ENCODE peak calls at places on chromosome 20, in eight cellular contexts. I is HepG2, A is lower lobe of right lung, Z is psoas muscle, G is PC-3, C is mucosa of descending colon, O is H1, J is thyroid gland. U is an unnamed sample.

GRCh38 chr20:31718952-31719643 is 3.6 kb downstream of the BCL2L1 start:
- DNase-seq in C (no peak), I (no peak), G (peak; percentile 87), O (no peak), J (peak; percentile 44), Z (no peak), A (no peak), U (no peak)

GRCh38 chr20:58406422-58407001 is 17.5 kb downstream of the VAPB start:
- DNase-seq in A (no peak), G (peak; percentile 43), I (no peak), C (no peak), O (no peak), Z (no peak), J (no peak), U (no peak)

GRCh38 chr20:58100731-58101356 is 127.6 kb downstream of the ANKRD60 start:
- DNase-seq in G (no peak), C (no peak), I (no peak), O (no peak), Z (no peak), A (no peak), J (no peak), U (no peak)

GRCh38 chr20:45338121-45339030 is 9.8 kb downstream of the SDC4 start:
- DNase-seq in G (no peak), I (peak; percentile 74), O (no peak), C (no peak), Z (no peak), A (no peak), J (no peak), U (no peak)

GRCh38 chr20:38221041-38221589 is 39.4 kb downstream of the KIAA1755 start:
- DNase-seq in O (peak; percentile 41), G (peak; percentile 92), A (peak; percentile 79), J (peak; percentile 54), Z (peak; percentile 69), I (peak; percentile 70), C (peak; percentile 78), U (peak; percentile 57)

GRCh38 chr20:51938557-51939324 is 136.4 kb upstream of the SALL4 start:
- DNase-seq in I (no peak), O (no peak), C (no peak), Z (no peak), J (no peak), A (no peak), G (peak; percentile 78), U (no peak)

GRCh38 chr20:400451-401275 is 7.4 kb upstream of the RBCK1 start:
- DNase-seq in I (no peak), Z (no peak), G (no peak), A (no peak), C (no peak), J (no peak), O (no peak), U (no peak)

GRCh38 chr20:56808119-56808725 is 179.1 kb downstream of the TFAP2C start:
- DNase-seq in G (no peak), J (no peak), A (no peak), Z (no peak), O (no peak), C (peak; percentile 35), I (no peak), U (no peak)

GRCh38 chr20:56160956-56161355 is 87.6 kb upstream of the MC3R start:
- DNase-seq in Z (no peak), O (no peak), I (no peak), G (no peak), C (no peak), A (no peak), J (no peak), U (no peak)

GRCh38 chr20:53966774-53967398 is 103.5 kb downstream of the BCAS1 start:
- DNase-seq in A (no peak), J (no peak), G (no peak), C (no peak), O (no peak), I (no peak), Z (no peak), U (no peak)

GRCh38 chr20:884983-885952 is 30.9 kb downstream of the ANGPT4 start:
- DNase-seq in I (no peak), A (no peak), J (peak; percentile 82), C (peak; percentile 5), Z (no peak), O (peak; percentile 91), G (peak; percentile 36), U (no peak)

GRCh38 chr20:18504479-18505060 is 3.2 kb upstream of the SEC23B start:
- DNase-seq in C (no peak), I (no peak), O (no peak), A (no peak), G (no peak), J (peak; percentile 30), Z (peak; percentile 50), U (no peak)

GRCh38 chr20:49951160-49951559 is 15.0 kb downstream of the RNF114 start:
- DNase-seq in Z (no peak), I (no peak), J (no peak), C (no peak), O (no peak), A (no peak), G (peak; percentile 90), U (no peak)

DNA sequence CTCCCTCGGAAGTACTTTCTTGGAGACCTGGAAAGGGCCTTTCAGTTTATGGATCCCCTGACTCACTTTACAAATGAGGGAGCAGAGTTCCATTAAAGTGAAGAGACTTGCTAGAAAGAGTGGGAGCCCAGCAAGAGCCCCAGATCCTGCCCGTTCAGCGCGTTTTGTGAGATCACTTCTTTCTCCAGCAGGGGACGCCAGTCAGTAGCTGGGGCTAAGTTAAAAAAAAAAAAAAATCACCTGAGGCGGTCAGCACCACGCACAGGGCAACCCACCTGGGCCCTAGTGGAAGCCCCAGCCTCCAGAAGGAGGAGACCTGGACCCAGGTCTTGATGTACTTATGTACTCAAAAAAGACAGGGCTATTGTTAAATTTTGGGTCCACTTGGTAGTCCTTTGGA is 274.5 kb upstream of the RNF24 start:
- DNase-seq in C (no peak), G (peak; percentile 6), A (no peak), J (no peak), Z (no peak), I (no peak), O (no peak), U (no peak)
- TF ChIP-seq CTCF in C (no peak), G (peak; percentile 59), A (no peak), J (no peak), Z (no peak), I (no peak), O (peak; percentile 23), U (no peak)

GRCh38 chr20:10639762-10640556 is 33.8 kb downstream of the JAG1 start:
- DNase-seq in O (no peak), A (no peak), C (no peak), G (no peak), J (no peak), Z (no peak), I (no peak), U (no peak)
- H3K36me3 ChIP-seq in O (peaks cover 68% of the 10 kb centered on the region), A (peaks cover 64% of the 10 kb centered on the region), C (peaks cover 6% of the 10 kb centered on the region), G (peaks cover 81% of the 10 kb centered on the region), J (peaks cover 60% of the 10 kb centered on the region), Z (no peaks in the 10 kb centered on the region), I (peaks cover 55% of the 10 kb centered on the region), U (no peaks in the 10 kb centered on the region)

GRCh38 chr20:47524385-47524784 is 22.7 kb downstream of the NCOA3 start:
- DNase-seq in I (no peak), G (no peak), O (no peak), Z (no peak), A (no peak), J (no peak), C (no peak), U (no peak)
- H3K9me3 ChIP-seq in I (peaks cover 10% of the 10 kb centered on the region), G (peaks cover 13% of the 10 kb centered on the region), O (peaks cover 6% of the 10 kb centered on the region), Z (peaks cover 6% of the 10 kb centered on the region), A (peaks cover 22% of the 10 kb centered on the region), J (no peaks in the 10 kb centered on the region), C (peaks cover 27% of the 10 kb centered on the region), U (peaks cover 12% of the 10 kb centered on the region)

DNA sequence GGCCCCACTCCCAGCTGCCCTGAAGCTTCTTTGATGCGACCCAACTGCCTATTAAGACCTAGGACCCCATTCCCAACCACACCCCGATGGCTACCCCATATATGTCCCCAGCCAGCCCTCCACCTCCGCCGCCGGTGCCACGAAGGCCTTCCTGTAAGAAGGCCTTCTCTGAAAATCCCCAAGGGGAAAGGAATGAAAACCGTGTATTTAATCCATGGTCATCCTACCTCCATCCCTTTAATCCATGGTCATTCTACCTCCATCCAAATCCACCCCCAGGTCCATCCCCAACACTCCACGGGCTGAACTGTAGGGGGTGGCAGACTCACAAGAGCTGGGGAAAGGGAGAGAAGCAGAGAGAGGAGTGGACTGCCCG is 545 bp upstream of the VSX1 start:
- DNase-seq in A (no peak), G (no peak), I (no peak), J (no peak), C (no peak), O (no peak), Z (no peak), U (no peak)
- TF ChIP-seq CTCF in A (no peak), G (no peak), I (peak; percentile 34), J (no peak), C (no peak), O (no peak), Z (no peak), U (no peak)

GRCh38 chr20:62774762-62775161 is 21.5 kb upstream of the MRGBP start:
- DNase-seq in A (no peak), Z (no peak), G (no peak), J (no peak), I (no peak), C (no peak), O (no peak), U (no peak)
- H3K36me3 ChIP-seq in A (no peaks in the 10 kb centered on the region), Z (no peaks in the 10 kb centered on the region), G (no peaks in the 10 kb centered on the region), J (no peaks in the 10 kb centered on the region), I (no peaks in the 10 kb centered on the region), C (no peaks in the 10 kb centered on the region), O (no peaks in the 10 kb centered on the region), U (no peaks in the 10 kb centered on the region)

GRCh38 chr20:24866008-24866407 is 83.1 kb upstream of the CST7 start:
- DNase-seq in A (no peak), J (no peak), G (no peak), Z (no peak), C (no peak), O (no peak), I (no peak), U (no peak)

GRCh38 chr20:24862606-24863005 is 86.5 kb upstream of the CST7 start:
- DNase-seq in Z (no peak), C (no peak), G (no peak), O (no peak), I (no peak), J (no peak), A (no peak), U (no peak)

GRCh38 chr20:24866742-24867141 is 82.3 kb upstream of the CST7 start:
- DNase-seq in J (no peak), G (no peak), O (no peak), Z (no peak), A (no peak), C (no peak), I (no peak), U (no peak)

GRCh38 chr20:24862186-24862585 is 86.9 kb upstream of the CST7 start:
- DNase-seq in J (no peak), I (no peak), A (no peak), C (no peak), Z (no peak), G (no peak), O (no peak), U (no peak)

GRCh38 chr20:24863356-24863755 is 85.7 kb upstream of the CST7 start:
- DNase-seq in I (no peak), C (no peak), J (no peak), G (no peak), Z (no peak), O (no peak), A (no peak), U (no peak)
- H3K9me3 ChIP-seq in I (peaks cover 26% of the 10 kb centered on the region), C (peaks cover 14% of the 10 kb centered on the region), J (no peaks in the 10 kb centered on the region), G (no peaks in the 10 kb centered on the region), Z (no peaks in the 10 kb centered on the region), O (peaks cover 30% of the 10 kb centered on the region), A (peaks cover 9% of the 10 kb centered on the region), U (no peaks in the 10 kb centered on the region)

U was measured in CD8-positive, alpha-beta T cell.